ENCODE peak calls at places on chromosomes 2 and 18, in seven cellular contexts. One of them, this sample, is unnamed.

GRCh38 chr2:212797484-212798205 is 259.0 kb upstream of the ERBB4 start:
- DNase-seq in HepG2: no peak
- DNase-seq in HCT116: no peak
- DNase-seq in SK-N-SH: no peak
- DNase-seq in K562: no peak
- DNase-seq in GM12878: no peak
- DNase-seq in H1: no peak
- DNase-seq in this sample: no peak

GRCh38 chr2:204900910-204901309 is 355.6 kb downstream of the PARD3B start:
- DNase-seq in HepG2: peak
- DNase-seq in HCT116: no peak
- DNase-seq in SK-N-SH: no peak
- DNase-seq in K562: no peak
- DNase-seq in GM12878: no peak
- DNase-seq in H1: no peak
- DNase-seq in this sample: no peak

GRCh38 chr2:187874786-187875185 is 320.6 kb upstream of the TFPI start:
- DNase-seq in HepG2: no peak
- DNase-seq in HCT116: no peak
- DNase-seq in SK-N-SH: no peak
- DNase-seq in K562: no peak
- DNase-seq in GM12878: no peak
- DNase-seq in H1: no peak
- DNase-seq in this sample: no peak

GRCh38 chr2:197433770-197434438 is 924 bp downstream of the SF3B1 start:
- DNase-seq in HepG2: no peak
- DNase-seq in HCT116: no peak
- DNase-seq in SK-N-SH: no peak
- DNase-seq in K562: no peak
- DNase-seq in GM12878: no peak
- DNase-seq in H1: no peak
- DNase-seq in this sample: no peak

GRCh38 chr18:30763913-30764350 is 278.6 kb downstream of the DSC3 start:
- DNase-seq in HepG2: no peak
- DNase-seq in HCT116: no peak
- DNase-seq in SK-N-SH: no peak
- DNase-seq in K562: no peak
- DNase-seq in GM12878: no peak
- DNase-seq in H1: peak
- DNase-seq in this sample: peak

GRCh38 chr2:40666438-40666837 is 214.5 kb upstream of the SLC8A1 start:
- DNase-seq in HepG2: no peak
- DNase-seq in HCT116: no peak
- DNase-seq in SK-N-SH: no peak
- DNase-seq in K562: no peak
- DNase-seq in GM12878: no peak
- DNase-seq in H1: no peak
- DNase-seq in this sample: no peak

GRCh38 chr18:986552-986951 is 81.9 kb downstream of the ADCYAP1 start:
- DNase-seq in HepG2: no peak
- DNase-seq in HCT116: no peak
- DNase-seq in SK-N-SH: no peak
- DNase-seq in K562: no peak
- DNase-seq in GM12878: no peak
- DNase-seq in H1: no peak
- DNase-seq in this sample: no peak

GRCh38 chr18:58056159-58056558 is 12.1 kb downstream of the NEDD4L start:
- DNase-seq in HepG2: no peak
- DNase-seq in HCT116: no peak
- DNase-seq in SK-N-SH: no peak
- DNase-seq in K562: no peak
- DNase-seq in GM12878: no peak
- DNase-seq in H1: no peak
- DNase-seq in this sample: no peak

GRCh38 chr2:66578067-66578852 is 143.3 kb downstream of the MEIS1 start:
- DNase-seq in HepG2: no peak
- DNase-seq in HCT116: no peak
- DNase-seq in SK-N-SH: no peak
- DNase-seq in K562: no peak
- DNase-seq in GM12878: no peak
- DNase-seq in H1: no peak
- DNase-seq in this sample: no peak

GRCh38 chr2:72142743-72143440 is 4.8 kb downstream of the CYP26B1 start:
- DNase-seq in HepG2: no peak
- DNase-seq in HCT116: no peak
- DNase-seq in SK-N-SH: peak
- DNase-seq in K562: no peak
- DNase-seq in GM12878: no peak
- DNase-seq in H1: no peak
- DNase-seq in this sample: no peak

GRCh38 chr2:102773149-102773706 is 11.4 kb downstream of the TMEM182 start:
- DNase-seq in HepG2: no peak
- DNase-seq in HCT116: no peak
- DNase-seq in SK-N-SH: no peak
- DNase-seq in K562: no peak
- DNase-seq in GM12878: no peak
- DNase-seq in H1: no peak
- DNase-seq in this sample: no peak

GRCh38 chr2:3728104-3729054 is 25.0 kb downstream of the DCDC2C start:
- DNase-seq in HepG2: peak
- DNase-seq in HCT116: peak
- DNase-seq in SK-N-SH: peak
- DNase-seq in K562: peak
- DNase-seq in GM12878: no peak
- DNase-seq in H1: no peak
- DNase-seq in this sample: peak

GRCh38 chr18:62715829-62716678 is 713 bp downstream of the PHLPP1 start:
- DNase-seq in HepG2: no peak
- DNase-seq in HCT116: peak
- DNase-seq in SK-N-SH: peak
- DNase-seq in K562: peak
- DNase-seq in GM12878: no peak
- DNase-seq in H1: no peak
- DNase-seq in this sample: no peak

GRCh38 chr2:187358531-187358930 is 89.5 kb downstream of the CALCRL start:
- DNase-seq in HepG2: no peak
- DNase-seq in HCT116: no peak
- DNase-seq in SK-N-SH: peak
- DNase-seq in K562: no peak
- DNase-seq in GM12878: no peak
- DNase-seq in H1: no peak
- DNase-seq in this sample: no peak

GRCh38 chr18:36095936-36096519 is 28.7 kb upstream of the RPRD1A start:
- DNase-seq in HepG2: peak
- DNase-seq in HCT116: peak
- DNase-seq in SK-N-SH: peak
- DNase-seq in K562: peak
- DNase-seq in GM12878: no peak
- DNase-seq in H1: no peak
- DNase-seq in this sample: peak

DNA sequence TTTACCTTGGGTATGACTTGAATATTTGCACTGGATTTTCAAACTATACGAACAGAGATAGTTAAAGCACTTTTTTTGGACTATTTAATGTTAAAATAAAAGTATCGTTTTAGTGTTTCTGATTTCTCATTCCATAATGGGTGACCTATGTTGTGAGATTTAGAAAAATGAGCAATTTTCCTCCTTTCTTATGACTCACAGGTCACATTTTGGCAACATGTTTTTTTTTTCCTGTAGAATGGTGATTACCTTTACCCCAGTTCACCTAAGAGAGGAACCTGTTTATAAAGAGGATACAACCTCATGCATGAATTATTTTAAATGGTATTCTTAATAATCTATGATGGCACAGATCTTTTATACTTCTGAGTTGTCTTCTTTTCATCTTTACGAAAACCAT is 65.2 kb downstream of the BABAM2 start:
- DNase-seq in HepG2: no peak
- DNase-seq in HCT116: no peak
- DNase-seq in SK-N-SH: no peak
- DNase-seq in K562: no peak
- DNase-seq in GM12878: no peak
- DNase-seq in H1: no peak
- DNase-seq in this sample: no peak
- H3K9ac ChIP-seq in HepG2: no peak
- H3K9ac ChIP-seq in HCT116: no peak
- H3K9ac ChIP-seq in SK-N-SH: peak
- H3K9ac ChIP-seq in K562: no peak
- H3K9ac ChIP-seq in GM12878: no peak
- H3K9ac ChIP-seq in H1: no peak
- H3K9ac ChIP-seq in this sample: no peak

GRCh38 chr18:47756364-47757016 is 174.0 kb downstream of the SMAD2 start:
- DNase-seq in HepG2: peak
- DNase-seq in HCT116: peak
- DNase-seq in SK-N-SH: peak
- DNase-seq in K562: peak
- DNase-seq in GM12878: no peak
- DNase-seq in H1: peak
- DNase-seq in this sample: peak
- TF ChIP-seq YY1 in HepG2: no peak
- TF ChIP-seq YY1 in HCT116: no peak
- TF ChIP-seq YY1 in SK-N-SH: no peak
- TF ChIP-seq YY1 in K562: no peak
- TF ChIP-seq YY1 in GM12878: peak
- TF ChIP-seq YY1 in H1: no peak
- TF ChIP-seq YY1 in this sample: no peak

DNA sequence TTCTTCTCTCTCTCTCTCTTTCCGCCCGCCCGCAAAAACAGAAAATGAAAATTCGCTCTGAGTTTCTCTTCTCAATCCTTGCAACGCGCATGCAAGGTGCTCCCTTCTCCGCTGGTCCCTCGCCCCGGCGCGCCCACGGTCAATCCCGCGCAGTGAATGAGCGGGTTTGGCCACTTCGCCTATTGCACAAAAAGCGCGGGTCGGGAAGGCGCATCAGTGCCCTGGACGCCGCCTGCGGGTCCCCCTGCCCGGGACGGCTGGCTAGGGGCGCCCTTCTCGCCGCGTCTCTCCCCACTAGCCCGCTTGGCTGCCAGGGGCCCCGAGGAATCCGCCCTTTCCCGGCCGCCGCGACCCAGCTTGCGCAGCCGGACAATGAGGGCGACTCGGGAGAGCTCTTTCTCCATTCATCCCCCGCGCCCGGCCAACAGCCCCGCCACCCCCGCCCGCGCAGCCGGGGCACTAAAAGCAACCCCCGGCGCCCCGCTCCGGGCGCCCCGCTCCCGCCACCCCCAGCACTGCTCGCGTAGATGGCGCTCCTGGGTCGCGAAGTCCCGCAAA is 686 bp downstream of the LAMA1 start:
- DNase-seq in HepG2: no peak
- DNase-seq in HCT116: no peak
- DNase-seq in SK-N-SH: peak
- DNase-seq in K562: no peak
- DNase-seq in GM12878: no peak
- DNase-seq in H1: no peak
- DNase-seq in this sample: no peak
- H3K9ac ChIP-seq in HepG2: no peak
- H3K9ac ChIP-seq in HCT116: no peak
- H3K9ac ChIP-seq in SK-N-SH: no peak
- H3K9ac ChIP-seq in K562: no peak
- H3K9ac ChIP-seq in GM12878: no peak
- H3K9ac ChIP-seq in H1: peak
- H3K9ac ChIP-seq in this sample: peak

DNA sequence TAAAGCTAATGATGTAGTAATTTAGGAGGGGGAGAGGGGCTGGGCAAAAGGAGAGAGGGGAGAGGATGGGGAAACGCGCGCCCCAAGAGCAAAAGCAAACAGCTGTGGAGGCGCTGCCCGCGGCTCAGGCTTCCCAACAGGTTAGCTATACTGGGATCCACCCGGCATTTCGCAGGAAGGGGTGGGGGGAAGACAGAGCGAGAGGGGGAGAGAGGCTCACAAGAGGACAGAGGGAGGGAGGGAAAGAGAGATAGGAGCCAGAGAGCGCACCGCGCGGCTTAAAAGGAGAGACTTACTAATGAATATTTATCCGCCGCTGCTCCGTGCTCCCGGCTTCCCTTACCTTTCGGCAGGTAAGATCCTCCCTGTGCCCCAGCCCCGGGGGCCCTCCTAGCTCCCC is 7.5 kb upstream of the SIX3 start:
- DNase-seq in HepG2: no peak
- DNase-seq in HCT116: no peak
- DNase-seq in SK-N-SH: peak
- DNase-seq in K562: no peak
- DNase-seq in GM12878: no peak
- DNase-seq in H1: no peak
- DNase-seq in this sample: no peak
- TF ChIP-seq YY1 in HepG2: no peak
- TF ChIP-seq YY1 in HCT116: no peak
- TF ChIP-seq YY1 in SK-N-SH: no peak
- TF ChIP-seq YY1 in K562: no peak
- TF ChIP-seq YY1 in GM12878: no peak
- TF ChIP-seq YY1 in H1: peak
- TF ChIP-seq YY1 in this sample: no peak

GRCh38 chr2:219526320-219527075 is 12.2 kb downstream of the ASIC4 start:
- DNase-seq in HepG2: no peak
- DNase-seq in HCT116: no peak
- DNase-seq in SK-N-SH: no peak
- DNase-seq in K562: no peak
- DNase-seq in GM12878: no peak
- DNase-seq in H1: no peak
- DNase-seq in this sample: no peak
- H3K9ac ChIP-seq in HepG2: no peak
- H3K9ac ChIP-seq in HCT116: no peak
- H3K9ac ChIP-seq in SK-N-SH: no peak
- H3K9ac ChIP-seq in K562: peak
- H3K9ac ChIP-seq in GM12878: no peak
- H3K9ac ChIP-seq in H1: no peak
- H3K9ac ChIP-seq in this sample: no peak

GRCh38 chr2:1854747-1855146 is 110.4 kb upstream of the PXDN start:
- DNase-seq in HepG2: no peak
- DNase-seq in HCT116: no peak
- DNase-seq in SK-N-SH: peak
- DNase-seq in K562: peak
- DNase-seq in GM12878: no peak
- DNase-seq in H1: peak
- DNase-seq in this sample: peak
- TF ChIP-seq YY1 in HepG2: no peak
- TF ChIP-seq YY1 in HCT116: no peak
- TF ChIP-seq YY1 in SK-N-SH: no peak
- TF ChIP-seq YY1 in K562: no peak
- TF ChIP-seq YY1 in GM12878: no peak
- TF ChIP-seq YY1 in H1: peak
- TF ChIP-seq YY1 in this sample: no peak

This sample was measured in NT2/D1.